ENCODE peak calls at places on chromosome 21, in ten cellular contexts. One of them, this sample, is unnamed.

GRCh38 chr21:22456241-22456640 is 1458.0 kb downstream of the NCAM2 start:
- DNase-seq in BJ: no peak
- DNase-seq in pancreas: no peak
- DNase-seq in epithelial cell of esophagus: no peak
- DNase-seq in mesothelial cell of epicardium: no peak
- DNase-seq in GM13976: no peak
- DNase-seq in Calu3: no peak
- DNase-seq in upper lobe of right lung: no peak
- DNase-seq in fibroblast of lung: no peak
- DNase-seq in ascending aorta: no peak
- DNase-seq in this sample: no peak

GRCh38 chr21:35925497-35925896 is 134.8 kb downstream of the SETD4 start:
- DNase-seq in fibroblast of lung: peak
- DNase-seq in epithelial cell of esophagus: peak
- DNase-seq in upper lobe of right lung: no peak
- DNase-seq in GM13976: no peak
- DNase-seq in Calu3: peak
- DNase-seq in BJ: no peak
- DNase-seq in ascending aorta: no peak
- DNase-seq in mesothelial cell of epicardium: no peak
- DNase-seq in pancreas: no peak
- DNase-seq in this sample: peak

GRCh38 chr21:20040768-20041167 is 957.4 kb upstream of the NCAM2 start:
- DNase-seq in fibroblast of lung: no peak
- DNase-seq in GM13976: no peak
- DNase-seq in Calu3: no peak
- DNase-seq in pancreas: no peak
- DNase-seq in ascending aorta: no peak
- DNase-seq in mesothelial cell of epicardium: no peak
- DNase-seq in upper lobe of right lung: no peak
- DNase-seq in BJ: no peak
- DNase-seq in epithelial cell of esophagus: no peak
- DNase-seq in this sample: peak

GRCh38 chr21:39720126-39720778 is 24.7 kb upstream of the IGSF5 start:
- DNase-seq in upper lobe of right lung: no peak
- DNase-seq in BJ: no peak
- DNase-seq in Calu3: no peak
- DNase-seq in GM13976: no peak
- DNase-seq in mesothelial cell of epicardium: no peak
- DNase-seq in pancreas: no peak
- DNase-seq in ascending aorta: no peak
- DNase-seq in epithelial cell of esophagus: no peak
- DNase-seq in fibroblast of lung: no peak
- DNase-seq in this sample: no peak

GRCh38 chr21:41957991-41958766 is 4.4 kb upstream of the C2CD2 start:
- DNase-seq in Calu3: peak
- DNase-seq in GM13976: peak
- DNase-seq in fibroblast of lung: peak
- DNase-seq in BJ: peak
- DNase-seq in mesothelial cell of epicardium: no peak
- DNase-seq in ascending aorta: peak
- DNase-seq in epithelial cell of esophagus: peak
- DNase-seq in pancreas: peak
- DNase-seq in upper lobe of right lung: no peak
- DNase-seq in this sample: peak

GRCh38 chr21:16302851-16303282 is 573.1 kb downstream of the USP25 start:
- DNase-seq in GM13976: no peak
- DNase-seq in fibroblast of lung: no peak
- DNase-seq in mesothelial cell of epicardium: no peak
- DNase-seq in epithelial cell of esophagus: no peak
- DNase-seq in Calu3: no peak
- DNase-seq in pancreas: no peak
- DNase-seq in upper lobe of right lung: no peak
- DNase-seq in BJ: no peak
- DNase-seq in ascending aorta: no peak
- DNase-seq in this sample: no peak

GRCh38 chr21:30340714-30341573 is 3.5 kb upstream of the KRTAP27-1 start:
- DNase-seq in ascending aorta: no peak
- DNase-seq in fibroblast of lung: peak
- DNase-seq in BJ: no peak
- DNase-seq in pancreas: no peak
- DNase-seq in GM13976: peak
- DNase-seq in Calu3: peak
- DNase-seq in upper lobe of right lung: no peak
- DNase-seq in mesothelial cell of epicardium: no peak
- DNase-seq in epithelial cell of esophagus: peak
- DNase-seq in this sample: peak

GRCh38 chr21:38404134-38404533 is 94.1 kb downstream of the ERG start:
- DNase-seq in GM13976: no peak
- DNase-seq in mesothelial cell of epicardium: no peak
- DNase-seq in pancreas: no peak
- DNase-seq in Calu3: no peak
- DNase-seq in BJ: no peak
- DNase-seq in epithelial cell of esophagus: no peak
- DNase-seq in upper lobe of right lung: no peak
- DNase-seq in fibroblast of lung: no peak
- DNase-seq in ascending aorta: no peak
- DNase-seq in this sample: no peak

GRCh38 chr21:32415451-32415850 is 2.9 kb downstream of the EVA1C start:
- DNase-seq in pancreas: no peak
- DNase-seq in upper lobe of right lung: no peak
- DNase-seq in Calu3: no peak
- DNase-seq in fibroblast of lung: no peak
- DNase-seq in GM13976: no peak
- DNase-seq in BJ: no peak
- DNase-seq in epithelial cell of esophagus: no peak
- DNase-seq in mesothelial cell of epicardium: no peak
- DNase-seq in ascending aorta: no peak
- DNase-seq in this sample: no peak

GRCh38 chr21:32415999-32416398 is 3.5 kb downstream of the EVA1C start:
- DNase-seq in mesothelial cell of epicardium: no peak
- DNase-seq in fibroblast of lung: no peak
- DNase-seq in upper lobe of right lung: no peak
- DNase-seq in pancreas: no peak
- DNase-seq in epithelial cell of esophagus: no peak
- DNase-seq in BJ: no peak
- DNase-seq in Calu3: no peak
- DNase-seq in GM13976: no peak
- DNase-seq in ascending aorta: no peak
- DNase-seq in this sample: no peak

GRCh38 chr21:32413697-32414578 is 1.4 kb downstream of the EVA1C start:
- DNase-seq in pancreas: no peak
- DNase-seq in GM13976: no peak
- DNase-seq in ascending aorta: no peak
- DNase-seq in mesothelial cell of epicardium: no peak
- DNase-seq in fibroblast of lung: peak
- DNase-seq in BJ: no peak
- DNase-seq in Calu3: no peak
- DNase-seq in epithelial cell of esophagus: peak
- DNase-seq in upper lobe of right lung: peak
- DNase-seq in this sample: peak

GRCh38 chr21:32412998-32413504 is 545 bp downstream of the EVA1C start:
- DNase-seq in upper lobe of right lung: peak
- DNase-seq in BJ: no peak
- DNase-seq in mesothelial cell of epicardium: no peak
- DNase-seq in ascending aorta: peak
- DNase-seq in pancreas: peak
- DNase-seq in fibroblast of lung: peak
- DNase-seq in GM13976: no peak
- DNase-seq in Calu3: peak
- DNase-seq in epithelial cell of esophagus: peak
- DNase-seq in this sample: peak

GRCh38 chr21:32414579-32415358 is 2.3 kb downstream of the EVA1C start:
- DNase-seq in Calu3: peak
- DNase-seq in epithelial cell of esophagus: peak
- DNase-seq in upper lobe of right lung: no peak
- DNase-seq in mesothelial cell of epicardium: no peak
- DNase-seq in pancreas: no peak
- DNase-seq in GM13976: no peak
- DNase-seq in BJ: no peak
- DNase-seq in ascending aorta: no peak
- DNase-seq in fibroblast of lung: peak
- DNase-seq in this sample: peak
- TF ChIP-seq CTCF in Calu3: no peak
- TF ChIP-seq CTCF in epithelial cell of esophagus: peak
- TF ChIP-seq CTCF in upper lobe of right lung: peak
- TF ChIP-seq CTCF in mesothelial cell of epicardium: no peak
- TF ChIP-seq CTCF in pancreas: no peak
- TF ChIP-seq CTCF in GM13976: no peak
- TF ChIP-seq CTCF in BJ: peak
- TF ChIP-seq CTCF in ascending aorta: peak
- TF ChIP-seq CTCF in fibroblast of lung: peak
- TF ChIP-seq CTCF in this sample: peak

GRCh38 chr21:34511787-34512451 is at the start of gene KCNE1:
- DNase-seq in fibroblast of lung: peak
- DNase-seq in mesothelial cell of epicardium: no peak
- DNase-seq in Calu3: no peak
- DNase-seq in upper lobe of right lung: no peak
- DNase-seq in pancreas: no peak
- DNase-seq in BJ: no peak
- DNase-seq in ascending aorta: no peak
- DNase-seq in epithelial cell of esophagus: peak
- DNase-seq in GM13976: no peak
- DNase-seq in this sample: peak

GRCh38 chr21:34509151-34509550 is 2.9 kb downstream of the KCNE1 start:
- DNase-seq in mesothelial cell of epicardium: no peak
- DNase-seq in epithelial cell of esophagus: no peak
- DNase-seq in GM13976: no peak
- DNase-seq in pancreas: no peak
- DNase-seq in ascending aorta: no peak
- DNase-seq in fibroblast of lung: no peak
- DNase-seq in BJ: no peak
- DNase-seq in upper lobe of right lung: no peak
- DNase-seq in Calu3: no peak
- DNase-seq in this sample: no peak

GRCh38 chr21:34511154-34511553 is 856 bp downstream of the KCNE1 start:
- DNase-seq in pancreas: no peak
- DNase-seq in GM13976: no peak
- DNase-seq in Calu3: no peak
- DNase-seq in mesothelial cell of epicardium: no peak
- DNase-seq in fibroblast of lung: peak
- DNase-seq in epithelial cell of esophagus: peak
- DNase-seq in upper lobe of right lung: no peak
- DNase-seq in BJ: no peak
- DNase-seq in ascending aorta: no peak
- DNase-seq in this sample: peak

GRCh38 chr21:34513109-34513675 is 1.2 kb upstream of the KCNE1 start:
- DNase-seq in mesothelial cell of epicardium: no peak
- DNase-seq in upper lobe of right lung: no peak
- DNase-seq in fibroblast of lung: peak
- DNase-seq in Calu3: no peak
- DNase-seq in epithelial cell of esophagus: peak
- DNase-seq in pancreas: no peak
- DNase-seq in BJ: no peak
- DNase-seq in ascending aorta: no peak
- DNase-seq in GM13976: no peak
- DNase-seq in this sample: peak

DNA sequence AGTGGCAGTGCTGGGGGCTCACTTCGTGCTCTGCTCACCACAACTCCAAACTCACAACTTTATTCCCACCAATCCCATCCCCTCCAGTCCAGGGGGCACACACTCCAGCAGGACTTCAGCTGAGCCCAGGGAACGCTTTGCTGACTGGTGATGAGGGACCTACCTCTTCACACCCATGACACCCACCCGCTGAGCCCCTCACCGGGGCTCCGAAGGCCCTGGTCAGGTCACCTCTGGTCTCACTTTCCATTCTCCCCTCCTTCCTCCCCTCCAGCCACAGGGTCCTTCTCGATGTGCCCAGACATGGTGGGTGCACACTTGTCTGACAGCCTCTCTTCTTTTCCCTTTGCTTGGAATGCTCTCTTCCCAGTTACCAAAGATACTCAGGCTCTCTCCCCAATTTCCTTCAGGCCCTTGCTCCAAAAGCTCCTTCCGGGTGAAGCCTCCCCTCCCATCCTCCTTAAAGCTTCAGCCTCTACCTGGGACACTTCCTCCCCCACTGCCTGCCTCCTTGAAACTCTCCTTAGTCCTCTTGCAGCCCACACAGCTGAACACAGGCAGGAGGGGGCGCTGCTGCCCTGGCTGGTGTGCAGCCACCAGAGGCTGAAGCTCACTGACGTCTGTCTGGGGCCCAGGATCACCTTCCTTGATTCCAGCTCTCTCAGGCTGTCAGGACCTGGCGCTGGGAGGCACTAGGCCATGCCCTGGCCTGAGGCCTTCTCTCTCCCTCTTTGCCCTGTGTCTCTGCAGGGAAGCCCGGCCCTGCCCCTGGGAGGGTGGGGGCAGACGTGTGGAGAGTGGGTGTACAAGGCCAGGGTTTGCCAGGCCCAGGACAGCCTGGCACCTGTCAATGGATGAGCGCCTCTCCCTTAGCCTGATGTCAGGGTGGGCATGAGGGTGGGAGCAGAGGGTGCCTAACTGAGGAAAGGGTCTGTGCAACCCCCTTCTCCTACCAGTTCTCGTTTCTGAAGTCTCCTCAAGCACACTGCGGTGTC is 1.6 kb downstream of the KCNE1 start:
- DNase-seq in BJ: no peak
- DNase-seq in ascending aorta: peak
- DNase-seq in upper lobe of right lung: peak
- DNase-seq in pancreas: peak
- DNase-seq in GM13976: peak
- DNase-seq in Calu3: peak
- DNase-seq in mesothelial cell of epicardium: no peak
- DNase-seq in fibroblast of lung: peak
- DNase-seq in epithelial cell of esophagus: peak
- DNase-seq in this sample: peak
- TF ChIP-seq CTCF in BJ: peak
- TF ChIP-seq CTCF in ascending aorta: peak
- TF ChIP-seq CTCF in upper lobe of right lung: peak
- TF ChIP-seq CTCF in pancreas: peak
- TF ChIP-seq CTCF in GM13976: peak
- TF ChIP-seq CTCF in Calu3: peak
- TF ChIP-seq CTCF in mesothelial cell of epicardium: no peak
- TF ChIP-seq CTCF in fibroblast of lung: peak
- TF ChIP-seq CTCF in epithelial cell of esophagus: peak
- TF ChIP-seq CTCF in this sample: peak

DNA sequence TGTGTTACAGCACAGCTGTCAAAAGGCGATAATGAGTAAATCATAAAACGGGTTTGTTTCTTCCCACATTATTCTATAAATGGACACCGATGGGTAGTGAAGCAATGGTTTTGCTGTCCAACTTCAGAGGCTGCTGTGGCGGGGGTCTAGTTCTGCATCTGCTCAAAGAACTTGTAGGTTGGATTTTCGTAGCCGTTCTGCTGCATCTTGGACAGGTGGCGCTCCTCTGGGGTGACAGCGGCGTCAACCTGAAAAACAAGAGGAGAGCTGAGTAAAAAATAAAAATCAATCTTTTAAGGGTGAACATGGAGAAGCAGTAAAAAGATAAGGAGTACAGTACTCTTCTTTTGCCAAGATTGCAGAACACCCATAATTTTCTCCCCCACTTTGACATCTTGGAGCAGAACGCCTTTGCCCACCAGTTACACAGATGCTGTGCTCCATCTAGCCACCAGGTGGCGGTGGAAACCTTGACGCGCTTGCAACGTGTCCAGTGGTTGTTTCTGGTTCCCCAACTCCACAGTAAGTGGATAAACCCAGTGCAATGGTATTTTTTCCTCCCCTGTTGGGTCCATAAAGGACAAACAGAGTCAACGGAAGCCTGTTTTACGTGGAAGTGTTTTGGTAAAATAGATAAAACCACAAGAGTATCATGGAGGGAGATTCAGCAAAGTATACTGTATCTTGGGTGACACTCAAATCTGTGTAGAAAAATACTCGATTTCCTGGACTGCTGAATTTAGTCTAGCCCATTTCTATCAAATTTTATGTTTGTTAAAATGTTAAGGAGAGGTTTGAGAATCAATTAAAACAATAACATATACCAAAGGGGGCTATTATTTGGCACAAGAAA is 147.0 kb downstream of the GABPA start:
- DNase-seq in BJ: no peak
- DNase-seq in mesothelial cell of epicardium: peak
- DNase-seq in GM13976: peak
- DNase-seq in upper lobe of right lung: peak
- DNase-seq in fibroblast of lung: peak
- DNase-seq in pancreas: peak
- DNase-seq in epithelial cell of esophagus: peak
- DNase-seq in Calu3: peak
- DNase-seq in ascending aorta: peak
- DNase-seq in this sample: peak
- TF ChIP-seq CTCF in BJ: peak
- TF ChIP-seq CTCF in mesothelial cell of epicardium: peak
- TF ChIP-seq CTCF in GM13976: peak
- TF ChIP-seq CTCF in upper lobe of right lung: peak
- TF ChIP-seq CTCF in fibroblast of lung: peak
- TF ChIP-seq CTCF in pancreas: peak
- TF ChIP-seq CTCF in epithelial cell of esophagus: peak
- TF ChIP-seq CTCF in Calu3: peak
- TF ChIP-seq CTCF in ascending aorta: peak
- TF ChIP-seq CTCF in this sample: peak

DNA sequence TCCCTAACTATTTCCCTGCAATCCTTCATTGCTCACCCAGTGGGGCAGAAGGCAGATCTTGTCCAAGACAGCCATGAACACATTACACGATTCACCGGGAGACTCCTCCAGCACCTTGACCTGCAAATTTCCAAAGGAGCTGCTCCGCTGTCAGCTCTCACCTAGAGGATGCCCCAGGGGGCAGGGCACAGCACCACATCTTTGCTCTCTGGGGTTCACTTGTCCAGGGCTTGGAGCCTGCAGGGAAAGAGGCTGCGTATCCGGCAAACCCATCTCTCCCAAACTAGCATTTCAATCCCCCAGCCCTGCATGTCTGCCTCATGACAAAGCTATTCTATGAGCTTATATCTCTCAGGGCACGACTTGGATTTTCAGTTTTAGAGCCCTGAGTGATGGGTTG is 35.1 kb upstream of the OLIG2 start:
- DNase-seq in upper lobe of right lung: no peak
- DNase-seq in BJ: no peak
- DNase-seq in pancreas: no peak
- DNase-seq in epithelial cell of esophagus: no peak
- DNase-seq in Calu3: no peak
- DNase-seq in fibroblast of lung: no peak
- DNase-seq in GM13976: no peak
- DNase-seq in mesothelial cell of epicardium: no peak
- DNase-seq in ascending aorta: no peak
- DNase-seq in this sample: no peak
- TF ChIP-seq CTCF in upper lobe of right lung: no peak
- TF ChIP-seq CTCF in BJ: no peak
- TF ChIP-seq CTCF in pancreas: no peak
- TF ChIP-seq CTCF in epithelial cell of esophagus: no peak
- TF ChIP-seq CTCF in Calu3: no peak
- TF ChIP-seq CTCF in fibroblast of lung: no peak
- TF ChIP-seq CTCF in GM13976: no peak
- TF ChIP-seq CTCF in mesothelial cell of epicardium: no peak
- TF ChIP-seq CTCF in ascending aorta: no peak
- TF ChIP-seq CTCF in this sample: no peak